ENCODE peak calls at places on chromosomes 1 and 21, in eight cellular contexts. One of them, this sample, is unnamed.

GRCh38 chr1:19336543-19336942 is 24.4 kb downstream of the SLC66A1 start:
- DNase-seq in tibial artery: no peak
- DNase-seq in heart right ventricle: no peak
- DNase-seq in PC-3: peak; percentile 81
- DNase-seq in aorta: no peak
- DNase-seq in CD8-positive, alpha-beta memory T cell: no peak
- DNase-seq in stomach: no peak
- DNase-seq in heart left ventricle: no peak
- DNase-seq in this sample: peak; percentile 37

GRCh38 chr1:64519921-64520320 is 50.0 kb downstream of the CACHD1 start:
- DNase-seq in CD8-positive, alpha-beta memory T cell: no peak
- DNase-seq in tibial artery: no peak
- DNase-seq in aorta: no peak
- DNase-seq in heart right ventricle: no peak
- DNase-seq in PC-3: no peak
- DNase-seq in stomach: peak; percentile 43
- DNase-seq in heart left ventricle: no peak
- DNase-seq in this sample: peak; percentile 46

GRCh38 chr1:53498555-53499142 is 39.5 kb downstream of the DMRTB1 start:
- DNase-seq in CD8-positive, alpha-beta memory T cell: no peak
- DNase-seq in heart left ventricle: no peak
- DNase-seq in tibial artery: no peak
- DNase-seq in aorta: peak; percentile 64
- DNase-seq in heart right ventricle: no peak
- DNase-seq in stomach: no peak
- DNase-seq in PC-3: peak; percentile 33
- DNase-seq in this sample: no peak

GRCh38 chr1:32199717-32200072 is 700 bp upstream of the CCDC28B start:
- DNase-seq in tibial artery: peak; percentile 87
- DNase-seq in heart left ventricle: peak; percentile 77
- DNase-seq in aorta: no peak
- DNase-seq in stomach: peak; percentile 60
- DNase-seq in CD8-positive, alpha-beta memory T cell: no peak
- DNase-seq in PC-3: no peak
- DNase-seq in heart right ventricle: peak; percentile 73
- DNase-seq in this sample: peak; percentile 67

GRCh38 chr1:8145525-8145924 is 119.4 kb upstream of the ERRFI1 start:
- DNase-seq in stomach: no peak
- DNase-seq in tibial artery: no peak
- DNase-seq in heart right ventricle: no peak
- DNase-seq in heart left ventricle: no peak
- DNase-seq in PC-3: no peak
- DNase-seq in CD8-positive, alpha-beta memory T cell: no peak
- DNase-seq in aorta: no peak
- DNase-seq in this sample: no peak

GRCh38 chr1:202818819-202819218 is 8.1 kb downstream of the PCAT6 start:
- DNase-seq in heart left ventricle: no peak
- DNase-seq in stomach: no peak
- DNase-seq in heart right ventricle: no peak
- DNase-seq in PC-3: no peak
- DNase-seq in tibial artery: no peak
- DNase-seq in aorta: no peak
- DNase-seq in CD8-positive, alpha-beta memory T cell: no peak
- DNase-seq in this sample: no peak

GRCh38 chr1:86621286-86621685 is 74.4 kb downstream of the CLCA4 start:
- DNase-seq in aorta: no peak
- DNase-seq in CD8-positive, alpha-beta memory T cell: no peak
- DNase-seq in heart right ventricle: no peak
- DNase-seq in tibial artery: no peak
- DNase-seq in stomach: no peak
- DNase-seq in heart left ventricle: no peak
- DNase-seq in PC-3: no peak
- DNase-seq in this sample: no peak

GRCh38 chr1:11655263-11656079 is 794 bp downstream of the FBXO44 start:
- DNase-seq in aorta: no peak
- DNase-seq in heart left ventricle: no peak
- DNase-seq in heart right ventricle: no peak
- DNase-seq in PC-3: no peak
- DNase-seq in CD8-positive, alpha-beta memory T cell: no peak
- DNase-seq in tibial artery: no peak
- DNase-seq in stomach: no peak
- DNase-seq in this sample: no peak

GRCh38 chr1:63593887-63594617 is 841 bp downstream of the PGM1 start:
- DNase-seq in aorta: peak; percentile 89
- DNase-seq in PC-3: peak; percentile 83
- DNase-seq in CD8-positive, alpha-beta memory T cell: peak; percentile 73
- DNase-seq in stomach: peak; percentile 77
- DNase-seq in tibial artery: peak; percentile 83
- DNase-seq in heart left ventricle: peak; percentile 82
- DNase-seq in heart right ventricle: peak; percentile 82
- DNase-seq in this sample: peak; percentile 78

GRCh38 chr1:62450301-62450700 is 13.5 kb downstream of the USP1 start:
- DNase-seq in aorta: no peak
- DNase-seq in PC-3: no peak
- DNase-seq in heart left ventricle: no peak
- DNase-seq in CD8-positive, alpha-beta memory T cell: peak; percentile 7
- DNase-seq in stomach: no peak
- DNase-seq in tibial artery: no peak
- DNase-seq in heart right ventricle: no peak
- DNase-seq in this sample: no peak

GRCh38 chr1:181135462-181135781 is 46.9 kb downstream of the IER5 start:
- DNase-seq in heart left ventricle: no peak
- DNase-seq in heart right ventricle: no peak
- DNase-seq in PC-3: peak; percentile 21
- DNase-seq in tibial artery: peak; percentile 41
- DNase-seq in aorta: peak; percentile 52
- DNase-seq in stomach: no peak
- DNase-seq in CD8-positive, alpha-beta memory T cell: no peak
- DNase-seq in this sample: no peak

GRCh38 chr21:14712121-14712520 is 166.0 kb upstream of the SAMSN1 start:
- DNase-seq in stomach: no peak
- DNase-seq in PC-3: peak; percentile 74
- DNase-seq in tibial artery: no peak
- DNase-seq in aorta: no peak
- DNase-seq in CD8-positive, alpha-beta memory T cell: no peak
- DNase-seq in heart left ventricle: no peak
- DNase-seq in heart right ventricle: no peak
- DNase-seq in this sample: no peak

GRCh38 chr1:117051224-117052064 is 8.7 kb upstream of the TTF2 start:
- DNase-seq in tibial artery: no peak
- DNase-seq in aorta: no peak
- DNase-seq in heart left ventricle: no peak
- DNase-seq in stomach: peak; percentile 56
- DNase-seq in heart right ventricle: no peak
- DNase-seq in CD8-positive, alpha-beta memory T cell: no peak
- DNase-seq in PC-3: peak; percentile 24
- DNase-seq in this sample: peak; percentile 51

GRCh38 chr1:28341591-28341990 is 12.8 kb downstream of the MED18 start:
- DNase-seq in PC-3: peak; percentile 78
- DNase-seq in stomach: no peak
- DNase-seq in heart left ventricle: no peak
- DNase-seq in aorta: no peak
- DNase-seq in CD8-positive, alpha-beta memory T cell: no peak
- DNase-seq in heart right ventricle: no peak
- DNase-seq in tibial artery: no peak
- DNase-seq in this sample: no peak

GRCh38 chr1:92601044-92601443 is 114.3 kb upstream of the GFI1 start:
- DNase-seq in tibial artery: no peak
- DNase-seq in heart left ventricle: no peak
- DNase-seq in stomach: no peak
- DNase-seq in heart right ventricle: no peak
- DNase-seq in CD8-positive, alpha-beta memory T cell: no peak
- DNase-seq in PC-3: no peak
- DNase-seq in aorta: no peak
- DNase-seq in this sample: no peak

GRCh38 chr1:3670823-3671251 is 18.5 kb downstream of the TP73 start:
- DNase-seq in stomach: no peak
- DNase-seq in aorta: peak; percentile 77
- DNase-seq in CD8-positive, alpha-beta memory T cell: no peak
- DNase-seq in tibial artery: peak; percentile 54
- DNase-seq in PC-3: no peak
- DNase-seq in heart right ventricle: no peak
- DNase-seq in heart left ventricle: no peak
- DNase-seq in this sample: peak; percentile 50

GRCh38 chr1:227769047-227769446 is 33.8 kb downstream of the SNAP47 start:
- DNase-seq in heart left ventricle: no peak
- DNase-seq in CD8-positive, alpha-beta memory T cell: no peak
- DNase-seq in PC-3: no peak
- DNase-seq in stomach: no peak
- DNase-seq in heart right ventricle: no peak
- DNase-seq in tibial artery: no peak
- DNase-seq in aorta: peak; percentile 56
- DNase-seq in this sample: no peak

GRCh38 chr1:181548491-181548890 is 65.2 kb downstream of the CACNA1E start:
- DNase-seq in stomach: no peak
- DNase-seq in PC-3: no peak
- DNase-seq in heart right ventricle: no peak
- DNase-seq in heart left ventricle: no peak
- DNase-seq in CD8-positive, alpha-beta memory T cell: no peak
- DNase-seq in aorta: no peak
- DNase-seq in tibial artery: no peak
- DNase-seq in this sample: no peak

DNA sequence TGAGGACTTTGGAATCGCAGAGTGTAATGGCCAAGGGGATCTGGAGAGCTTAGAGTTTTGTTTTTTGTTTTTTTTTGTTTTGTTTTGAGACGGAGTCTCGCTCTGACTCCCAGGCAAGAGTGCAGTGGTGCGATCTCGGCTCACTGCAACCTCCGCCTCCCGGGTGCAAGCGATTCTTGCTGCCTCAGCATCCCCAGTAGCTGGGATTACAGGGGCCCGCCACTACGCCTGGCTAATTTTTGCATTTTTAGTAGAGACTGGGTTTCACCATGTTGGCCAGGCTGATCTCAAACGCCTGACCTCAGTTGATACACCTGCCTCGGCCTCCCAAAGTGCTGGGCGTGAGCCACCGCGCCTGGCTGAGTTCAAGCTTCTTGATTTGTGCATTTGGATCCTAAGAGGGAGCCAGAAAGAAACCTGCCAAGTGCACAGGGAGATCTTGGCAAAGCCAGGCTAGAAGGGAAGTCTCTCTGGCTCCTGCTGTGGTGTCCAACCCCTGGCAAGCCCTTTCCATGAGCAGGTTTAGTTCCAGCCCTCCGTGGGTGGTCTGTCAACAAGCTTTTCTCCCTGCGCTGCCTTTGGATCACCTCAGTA is 852 bp downstream of the FAAH start:
- DNase-seq in stomach: peak; percentile 56
- DNase-seq in PC-3: no peak
- DNase-seq in aorta: no peak
- DNase-seq in tibial artery: no peak
- DNase-seq in CD8-positive, alpha-beta memory T cell: no peak
- DNase-seq in heart right ventricle: no peak
- DNase-seq in heart left ventricle: no peak
- DNase-seq in this sample: no peak
- H3K27ac ChIP-seq in stomach: peak overlapping the region; percentile 85
- H3K27ac ChIP-seq in PC-3: no peak overlapping the region
- H3K27ac ChIP-seq in aorta: no peak overlapping the region
- H3K27ac ChIP-seq in tibial artery: peak overlapping the region; percentile 27
- H3K27ac ChIP-seq in CD8-positive, alpha-beta memory T cell: no peak overlapping the region
- H3K27ac ChIP-seq in heart right ventricle: no peak overlapping the region
- H3K27ac ChIP-seq in heart left ventricle: no peak overlapping the region
- H3K27ac ChIP-seq in this sample: no peak overlapping the region

DNA sequence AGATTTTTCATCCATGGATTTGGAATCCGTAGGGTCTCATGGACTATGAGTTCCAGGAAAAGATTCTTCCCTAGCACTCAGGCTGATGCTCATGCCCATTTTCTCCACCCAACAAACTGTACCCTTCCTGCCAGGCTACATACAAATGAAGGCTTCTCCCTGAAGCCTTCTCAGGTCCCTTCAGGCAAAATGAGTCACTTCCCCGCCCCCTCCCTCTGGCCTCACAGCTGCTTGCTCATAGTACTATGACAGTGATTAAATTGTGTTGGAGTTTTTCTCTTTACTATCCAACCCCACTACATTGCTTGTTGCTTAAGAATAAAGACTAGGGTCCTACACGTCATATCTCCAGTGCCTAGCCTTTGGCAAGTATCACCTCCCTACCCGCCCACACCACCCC is 207.7 kb upstream of the NFIA start:
- DNase-seq in stomach: no peak
- DNase-seq in CD8-positive, alpha-beta memory T cell: no peak
- DNase-seq in heart right ventricle: no peak
- DNase-seq in aorta: no peak
- DNase-seq in heart left ventricle: no peak
- DNase-seq in PC-3: peak; percentile 76
- DNase-seq in tibial artery: no peak
- DNase-seq in this sample: no peak
- H3K4me1 ChIP-seq in stomach: no peaks in the 10 kb centered on the region
- H3K4me1 ChIP-seq in CD8-positive, alpha-beta memory T cell: no peaks in the 10 kb centered on the region
- H3K4me1 ChIP-seq in heart right ventricle: no peaks in the 10 kb centered on the region
- H3K4me1 ChIP-seq in aorta: peaks cover 3% of the 10 kb centered on the region
- H3K4me1 ChIP-seq in heart left ventricle: no peaks in the 10 kb centered on the region
- H3K4me1 ChIP-seq in PC-3: no peaks in the 10 kb centered on the region
- H3K4me1 ChIP-seq in tibial artery: no peaks in the 10 kb centered on the region
- H3K4me1 ChIP-seq in this sample: peaks cover 1% of the 10 kb centered on the region

GRCh38 chr1:201539561-201540404 is 856 bp downstream of the NAV1 start:
- DNase-seq in CD8-positive, alpha-beta memory T cell: no peak
- DNase-seq in heart right ventricle: peak; percentile 50
- DNase-seq in heart left ventricle: peak; percentile 72
- DNase-seq in stomach: no peak
- DNase-seq in aorta: peak; percentile 91
- DNase-seq in tibial artery: peak; percentile 88
- DNase-seq in PC-3: peak; percentile 33
- DNase-seq in this sample: peak; percentile 81

GRCh38 chr1:201537028-201537427 is 1.9 kb upstream of the NAV1 start:
- DNase-seq in tibial artery: no peak
- DNase-seq in PC-3: no peak
- DNase-seq in heart right ventricle: no peak
- DNase-seq in CD8-positive, alpha-beta memory T cell: no peak
- DNase-seq in stomach: no peak
- DNase-seq in aorta: no peak
- DNase-seq in heart left ventricle: no peak
- DNase-seq in this sample: no peak

GRCh38 chr1:201537467-201537866 is 1.5 kb upstream of the NAV1 start:
- DNase-seq in tibial artery: no peak
- DNase-seq in heart left ventricle: no peak
- DNase-seq in stomach: no peak
- DNase-seq in CD8-positive, alpha-beta memory T cell: no peak
- DNase-seq in PC-3: no peak
- DNase-seq in heart right ventricle: no peak
- DNase-seq in aorta: no peak
- DNase-seq in this sample: no peak

GRCh38 chr1:201537966-201538617 is 835 bp upstream of the NAV1 start:
- DNase-seq in PC-3: peak; percentile 35
- DNase-seq in stomach: no peak
- DNase-seq in CD8-positive, alpha-beta memory T cell: no peak
- DNase-seq in heart left ventricle: no peak
- DNase-seq in aorta: no peak
- DNase-seq in heart right ventricle: no peak
- DNase-seq in tibial artery: no peak
- DNase-seq in this sample: no peak

GRCh38 chr1:201538618-201539551 is at the start of gene NAV1:
- DNase-seq in aorta: peak; percentile 95
- DNase-seq in tibial artery: peak; percentile 91
- DNase-seq in stomach: peak; percentile 38
- DNase-seq in CD8-positive, alpha-beta memory T cell: no peak
- DNase-seq in heart right ventricle: peak; percentile 78
- DNase-seq in PC-3: peak; percentile 71
- DNase-seq in heart left ventricle: peak; percentile 77
- DNase-seq in this sample: peak; percentile 92
- H3K27me3 ChIP-seq in aorta: no peaks in the 10 kb centered on the region
- H3K27me3 ChIP-seq in tibial artery: no peaks in the 10 kb centered on the region
- H3K27me3 ChIP-seq in stomach: peaks cover 23% of the 10 kb centered on the region
- H3K27me3 ChIP-seq in CD8-positive, alpha-beta memory T cell: peaks cover 31% of the 10 kb centered on the region
- H3K27me3 ChIP-seq in heart right ventricle: no peaks in the 10 kb centered on the region
- H3K27me3 ChIP-seq in PC-3: no peaks in the 10 kb centered on the region
- H3K27me3 ChIP-seq in heart left ventricle: no peaks in the 10 kb centered on the region
- H3K27me3 ChIP-seq in this sample: no peaks in the 10 kb centered on the region

GRCh38 chr1:173411835-173412742 is 65.0 kb upstream of the PRDX6 start:
- DNase-seq in aorta: no peak
- DNase-seq in tibial artery: no peak
- DNase-seq in heart left ventricle: no peak
- DNase-seq in CD8-positive, alpha-beta memory T cell: no peak
- DNase-seq in PC-3: peak; percentile 88
- DNase-seq in heart right ventricle: no peak
- DNase-seq in stomach: no peak
- DNase-seq in this sample: no peak
- H3K27ac ChIP-seq in aorta: no peak overlapping the region
- H3K27ac ChIP-seq in tibial artery: no peak overlapping the region
- H3K27ac ChIP-seq in heart left ventricle: no peak overlapping the region
- H3K27ac ChIP-seq in CD8-positive, alpha-beta memory T cell: no peak overlapping the region
- H3K27ac ChIP-seq in PC-3: no peak overlapping the region
- H3K27ac ChIP-seq in heart right ventricle: no peak overlapping the region
- H3K27ac ChIP-seq in stomach: no peak overlapping the region
- H3K27ac ChIP-seq in this sample: no peak overlapping the region

This sample was measured in right cardiac atrium.